ENCODE peak calls at places on chromosomes 16 and 17, in five cellular contexts. One of them, this sample, is unnamed.

GRCh38 chr17:19304751-19305150 is 57.8 kb downstream of the B9D1 start:
- DNase-seq in esophagus muscularis mucosa: no peak
- DNase-seq in neural progenitor cell: no peak
- DNase-seq in AG09309: no peak
- DNase-seq in IMR-90: no peak
- DNase-seq in this sample: no peak

GRCh38 chr16:46972971-46973456 is 460 bp downstream of the DNAJA2 start:
- DNase-seq in esophagus muscularis mucosa: no peak
- DNase-seq in IMR-90: no peak
- DNase-seq in AG09309: no peak
- DNase-seq in neural progenitor cell: peak; percentile 67
- DNase-seq in this sample: no peak

GRCh38 chr17:47702391-47702995 is 8.5 kb downstream of the TBKBP1 start:
- DNase-seq in esophagus muscularis mucosa: no peak
- DNase-seq in AG09309: no peak
- DNase-seq in neural progenitor cell: no peak
- DNase-seq in IMR-90: no peak
- DNase-seq in this sample: no peak

GRCh38 chr16:57838161-57838560 is 35.9 kb upstream of the KIFC3 start:
- DNase-seq in esophagus muscularis mucosa: no peak
- DNase-seq in IMR-90: no peak
- DNase-seq in AG09309: no peak
- DNase-seq in neural progenitor cell: no peak
- DNase-seq in this sample: no peak

GRCh38 chr17:77375917-77376651 is 235.3 kb downstream of the SEC14L1 start:
- DNase-seq in AG09309: no peak
- DNase-seq in esophagus muscularis mucosa: no peak
- DNase-seq in IMR-90: peak; percentile 92
- DNase-seq in neural progenitor cell: peak; percentile 42
- DNase-seq in this sample: peak; percentile 61

GRCh38 chr17:48634446-48635208 is 8.5 kb upstream of the HOXB9 start:
- DNase-seq in AG09309: no peak
- DNase-seq in neural progenitor cell: peak; percentile 1
- DNase-seq in esophagus muscularis mucosa: no peak
- DNase-seq in IMR-90: no peak
- DNase-seq in this sample: no peak

GRCh38 chr16:85313541-85314208 is 201.4 kb upstream of the CIBAR2 start:
- DNase-seq in neural progenitor cell: no peak
- DNase-seq in IMR-90: peak; percentile 21
- DNase-seq in AG09309: no peak
- DNase-seq in esophagus muscularis mucosa: no peak
- DNase-seq in this sample: no peak

GRCh38 chr17:50051082-50051576 is 4.8 kb upstream of the ITGA3 start:
- DNase-seq in esophagus muscularis mucosa: no peak
- DNase-seq in neural progenitor cell: no peak
- DNase-seq in AG09309: no peak
- DNase-seq in IMR-90: peak; percentile 88
- DNase-seq in this sample: peak; percentile 89

GRCh38 chr16:82671743-82672142 is 45.0 kb downstream of the CDH13 start:
- DNase-seq in neural progenitor cell: peak; percentile 8
- DNase-seq in AG09309: no peak
- DNase-seq in IMR-90: no peak
- DNase-seq in esophagus muscularis mucosa: no peak
- DNase-seq in this sample: peak; percentile 15

GRCh38 chr17:38885728-38886642 is 16.1 kb downstream of the LASP1 start:
- DNase-seq in IMR-90: peak; percentile 52
- DNase-seq in AG09309: no peak
- DNase-seq in neural progenitor cell: peak; percentile 90
- DNase-seq in esophagus muscularis mucosa: no peak
- DNase-seq in this sample: no peak

GRCh38 chr17:156094-156621 is 18.8 kb downstream of the SCGB1C2 start:
- DNase-seq in AG09309: no peak
- DNase-seq in IMR-90: no peak
- DNase-seq in esophagus muscularis mucosa: no peak
- DNase-seq in neural progenitor cell: no peak
- DNase-seq in this sample: no peak

GRCh38 chr17:50904522-50905459 is 38.6 kb upstream of the TOB1 start:
- DNase-seq in neural progenitor cell: peak; percentile 50
- DNase-seq in AG09309: no peak
- DNase-seq in esophagus muscularis mucosa: no peak
- DNase-seq in IMR-90: no peak
- DNase-seq in this sample: no peak

GRCh38 chr17:19753049-19753444 is 4.9 kb upstream of the ALDH3A1 start:
- DNase-seq in neural progenitor cell: no peak
- DNase-seq in esophagus muscularis mucosa: no peak
- DNase-seq in IMR-90: peak; percentile 60
- DNase-seq in AG09309: peak; percentile 67
- DNase-seq in this sample: peak; percentile 77

GRCh38 chr16:86590501-86591144 is 12.3 kb downstream of the FOXL1 start:
- DNase-seq in IMR-90: peak; percentile 96
- DNase-seq in esophagus muscularis mucosa: no peak
- DNase-seq in neural progenitor cell: no peak
- DNase-seq in AG09309: peak; percentile 86
- DNase-seq in this sample: peak; percentile 73

GRCh38 chr16:2766430-2767139 is 10.5 kb downstream of the ELOB start:
- DNase-seq in AG09309: no peak
- DNase-seq in IMR-90: no peak
- DNase-seq in neural progenitor cell: no peak
- DNase-seq in esophagus muscularis mucosa: no peak
- DNase-seq in this sample: no peak

GRCh38 chr16:17304124-17304813 is 166.5 kb downstream of the XYLT1 start:
- DNase-seq in AG09309: no peak
- DNase-seq in esophagus muscularis mucosa: no peak
- DNase-seq in neural progenitor cell: no peak
- DNase-seq in IMR-90: peak; percentile 17
- DNase-seq in this sample: no peak

GRCh38 chr17:81734405-81735055 is 22.4 kb downstream of the SLC25A10 start:
- DNase-seq in esophagus muscularis mucosa: no peak
- DNase-seq in IMR-90: no peak
- DNase-seq in neural progenitor cell: no peak
- DNase-seq in AG09309: no peak
- DNase-seq in this sample: no peak

GRCh38 chr17:17822189-17822978 is 14.4 kb downstream of the SREBF1 start:
- DNase-seq in IMR-90: peak; percentile 87
- DNase-seq in esophagus muscularis mucosa: no peak
- DNase-seq in neural progenitor cell: no peak
- DNase-seq in AG09309: peak; percentile 58
- DNase-seq in this sample: peak; percentile 91

GRCh38 chr17:78185981-78186688 is 717 bp downstream of the TK1 start:
- DNase-seq in neural progenitor cell: peak; percentile 42
- DNase-seq in IMR-90: no peak
- DNase-seq in AG09309: no peak
- DNase-seq in esophagus muscularis mucosa: no peak
- DNase-seq in this sample: peak; percentile 30

GRCh38 chr17:44362964-44363612 is 565 bp downstream of the FAM171A2 start:
- DNase-seq in neural progenitor cell: peak; percentile 63
- DNase-seq in IMR-90: no peak
- DNase-seq in AG09309: no peak
- DNase-seq in esophagus muscularis mucosa: no peak
- DNase-seq in this sample: no peak
- H3K4me3 ChIP-seq in neural progenitor cell: peak overlapping the region; percentile 94
- H3K4me3 ChIP-seq in IMR-90: peak overlapping the region; percentile 88
- H3K4me3 ChIP-seq in AG09309: peak overlapping the region; percentile 87
- H3K4me3 ChIP-seq in esophagus muscularis mucosa: peak overlapping the region; percentile 67
- H3K4me3 ChIP-seq in this sample: peak overlapping the region; percentile 76

GRCh38 chr16:19688396-19689024 is 29.5 kb downstream of the KNOP1 start:
- DNase-seq in neural progenitor cell: no peak
- DNase-seq in AG09309: no peak
- DNase-seq in esophagus muscularis mucosa: no peak
- DNase-seq in IMR-90: no peak
- DNase-seq in this sample: no peak

GRCh38 chr16:19689342-19689741 is 28.7 kb downstream of the KNOP1 start:
- DNase-seq in IMR-90: no peak
- DNase-seq in neural progenitor cell: no peak
- DNase-seq in AG09309: no peak
- DNase-seq in esophagus muscularis mucosa: no peak
- DNase-seq in this sample: no peak

GRCh38 chr16:19690196-19690595 is 27.8 kb downstream of the KNOP1 start:
- DNase-seq in IMR-90: no peak
- DNase-seq in esophagus muscularis mucosa: no peak
- DNase-seq in AG09309: no peak
- DNase-seq in neural progenitor cell: no peak
- DNase-seq in this sample: peak; percentile 19

GRCh38 chr16:19694989-19695388 is 23.0 kb downstream of the KNOP1 start:
- DNase-seq in neural progenitor cell: no peak
- DNase-seq in esophagus muscularis mucosa: no peak
- DNase-seq in IMR-90: no peak
- DNase-seq in AG09309: no peak
- DNase-seq in this sample: no peak

GRCh38 chr16:19691161-19691850 is 26.7 kb downstream of the KNOP1 start:
- DNase-seq in neural progenitor cell: no peak
- DNase-seq in AG09309: no peak
- DNase-seq in IMR-90: peak; percentile 17
- DNase-seq in esophagus muscularis mucosa: no peak
- DNase-seq in this sample: no peak
- TF ChIP-seq CTCF in neural progenitor cell: no peak
- TF ChIP-seq CTCF in AG09309: no peak
- TF ChIP-seq CTCF in IMR-90: no peak
- TF ChIP-seq CTCF in esophagus muscularis mucosa: no peak
- TF ChIP-seq CTCF in this sample: no peak

GRCh38 chr17:45136846-45137560 is 1.5 kb downstream of the ACBD4 start:
- DNase-seq in AG09309: no peak
- DNase-seq in esophagus muscularis mucosa: no peak
- DNase-seq in IMR-90: no peak
- DNase-seq in neural progenitor cell: no peak
- DNase-seq in this sample: no peak
- H3K4me3 ChIP-seq in AG09309: no peak overlapping the region
- H3K4me3 ChIP-seq in esophagus muscularis mucosa: no peak overlapping the region
- H3K4me3 ChIP-seq in IMR-90: no peak overlapping the region
- H3K4me3 ChIP-seq in neural progenitor cell: no peak overlapping the region
- H3K4me3 ChIP-seq in this sample: no peak overlapping the region

GRCh38 chr17:4956493-4957061 is 5.7 kb downstream of the ENO3 start:
- DNase-seq in AG09309: no peak
- DNase-seq in neural progenitor cell: peak; percentile 52
- DNase-seq in IMR-90: no peak
- DNase-seq in esophagus muscularis mucosa: no peak
- DNase-seq in this sample: no peak
- TF ChIP-seq CTCF in AG09309: peak; percentile 27
- TF ChIP-seq CTCF in neural progenitor cell: peak; percentile 56
- TF ChIP-seq CTCF in IMR-90: peak; percentile 10
- TF ChIP-seq CTCF in esophagus muscularis mucosa: no peak
- TF ChIP-seq CTCF in this sample: peak; percentile 22

GRCh38 chr17:29569245-29569950 is 897 bp downstream of the TP53I13 start:
- DNase-seq in AG09309: no peak
- DNase-seq in neural progenitor cell: peak; percentile 15
- DNase-seq in esophagus muscularis mucosa: no peak
- DNase-seq in IMR-90: peak; percentile 35
- DNase-seq in this sample: peak; percentile 28
- H3K4me3 ChIP-seq in AG09309: peak overlapping the region; percentile 77
- H3K4me3 ChIP-seq in neural progenitor cell: peak overlapping the region; percentile 71
- H3K4me3 ChIP-seq in esophagus muscularis mucosa: peak overlapping the region; percentile 68
- H3K4me3 ChIP-seq in IMR-90: peak overlapping the region; percentile 97
- H3K4me3 ChIP-seq in this sample: peak overlapping the region; percentile 80

GRCh38 chr17:9956474-9957131 is 51.5 kb upstream of the RCVRN start:
- DNase-seq in esophagus muscularis mucosa: no peak
- DNase-seq in neural progenitor cell: no peak
- DNase-seq in AG09309: no peak
- DNase-seq in IMR-90: no peak
- DNase-seq in this sample: no peak

GRCh38 chr17:9958586-9959281 is 53.7 kb upstream of the RCVRN start:
- DNase-seq in IMR-90: no peak
- DNase-seq in AG09309: no peak
- DNase-seq in neural progenitor cell: peak; percentile 87
- DNase-seq in esophagus muscularis mucosa: no peak
- DNase-seq in this sample: no peak

GRCh38 chr17:9957244-9957643 is 52.2 kb upstream of the RCVRN start:
- DNase-seq in AG09309: no peak
- DNase-seq in esophagus muscularis mucosa: no peak
- DNase-seq in neural progenitor cell: no peak
- DNase-seq in IMR-90: no peak
- DNase-seq in this sample: no peak

DNA sequence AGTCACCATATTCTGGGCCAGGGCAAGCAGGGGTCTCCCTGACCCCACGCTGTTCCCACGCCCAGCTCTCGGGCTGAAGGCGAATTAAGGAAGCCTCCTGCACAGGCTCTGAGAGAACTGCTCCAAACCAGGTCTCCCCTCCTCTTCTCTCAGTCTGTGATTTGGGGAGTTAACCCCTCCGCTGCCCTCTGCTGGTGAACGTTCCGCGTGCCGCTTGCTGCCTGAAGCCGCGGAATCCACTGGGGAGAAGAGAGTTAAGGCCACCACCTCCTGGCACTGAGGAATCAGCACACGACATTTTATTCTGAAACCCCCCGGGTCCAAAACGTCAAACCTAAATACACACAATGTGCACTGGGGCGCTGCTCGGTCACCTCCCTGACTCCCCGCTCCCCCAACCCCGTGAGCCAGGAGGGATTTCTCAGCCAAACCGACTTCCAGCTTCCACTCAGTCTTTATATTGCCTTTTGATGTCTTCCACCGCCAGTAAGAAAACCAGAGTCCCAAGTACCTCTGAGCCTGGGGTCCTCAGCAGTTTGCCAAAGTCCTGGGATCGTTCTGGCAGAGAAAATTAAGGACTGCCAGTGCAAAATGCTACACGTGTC is 54.4 kb upstream of the RCVRN start:
- DNase-seq in IMR-90: peak; percentile 49
- DNase-seq in AG09309: no peak
- DNase-seq in esophagus muscularis mucosa: no peak
- DNase-seq in neural progenitor cell: peak; percentile 87
- DNase-seq in this sample: peak; percentile 63
- TF ChIP-seq CTCF in IMR-90: peak; percentile 59
- TF ChIP-seq CTCF in AG09309: peak; percentile 46
- TF ChIP-seq CTCF in esophagus muscularis mucosa: no peak
- TF ChIP-seq CTCF in neural progenitor cell: peak; percentile 82
- TF ChIP-seq CTCF in this sample: peak; percentile 41

DNA sequence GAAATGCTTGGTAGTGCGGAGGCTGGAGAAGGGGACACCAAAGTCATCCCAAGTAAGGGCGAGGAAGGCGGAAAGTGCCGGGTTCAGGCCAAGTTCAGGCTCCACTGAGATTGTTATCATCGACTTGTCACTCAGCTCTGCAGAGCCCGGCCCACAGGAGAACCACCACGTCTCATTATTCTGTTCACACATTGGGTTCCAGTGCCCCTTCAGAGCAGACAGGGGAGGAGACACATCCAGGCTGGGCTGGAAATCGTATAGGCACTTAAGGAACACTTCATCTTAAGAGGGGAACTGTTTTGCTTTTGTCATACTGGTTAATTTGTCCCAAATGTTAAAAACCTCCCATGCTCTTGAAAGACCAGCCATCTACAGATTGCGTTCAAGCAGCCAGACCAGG is 118.3 kb upstream of the ADAMTS18 start:
- DNase-seq in neural progenitor cell: no peak
- DNase-seq in esophagus muscularis mucosa: peak; percentile 62
- DNase-seq in AG09309: no peak
- DNase-seq in IMR-90: no peak
- DNase-seq in this sample: no peak
- H3K4me3 ChIP-seq in neural progenitor cell: no peak overlapping the region
- H3K4me3 ChIP-seq in esophagus muscularis mucosa: no peak overlapping the region
- H3K4me3 ChIP-seq in AG09309: no peak overlapping the region
- H3K4me3 ChIP-seq in IMR-90: no peak overlapping the region
- H3K4me3 ChIP-seq in this sample: no peak overlapping the region

GRCh38 chr17:61354895-61355294 is 44.7 kb upstream of the TBX2 start:
- DNase-seq in IMR-90: no peak
- DNase-seq in esophagus muscularis mucosa: no peak
- DNase-seq in AG09309: no peak
- DNase-seq in neural progenitor cell: peak; percentile 43
- DNase-seq in this sample: no peak
- TF ChIP-seq CTCF in IMR-90: no peak
- TF ChIP-seq CTCF in esophagus muscularis mucosa: no peak
- TF ChIP-seq CTCF in AG09309: no peak
- TF ChIP-seq CTCF in neural progenitor cell: no peak
- TF ChIP-seq CTCF in this sample: no peak

GRCh38 chr16:27326251-27326650 is 12.5 kb downstream of the IL4R start:
- DNase-seq in esophagus muscularis mucosa: no peak
- DNase-seq in neural progenitor cell: no peak
- DNase-seq in IMR-90: no peak
- DNase-seq in AG09309: no peak
- DNase-seq in this sample: no peak
- H3K4me3 ChIP-seq in esophagus muscularis mucosa: no peak overlapping the region
- H3K4me3 ChIP-seq in neural progenitor cell: no peak overlapping the region
- H3K4me3 ChIP-seq in IMR-90: no peak overlapping the region
- H3K4me3 ChIP-seq in AG09309: no peak overlapping the region
- H3K4me3 ChIP-seq in this sample: no peak overlapping the region

This sample was measured in cardiac fibroblast.